ENCODE peak calls at places on chromosomes 11 and 22, in eight cellular contexts. One of them, this sample, is unnamed.

GRCh38 chr11:22787565-22788162 is 41.9 kb downstream of the SVIP start:
- DNase-seq in A549: peak; percentile 8
- DNase-seq in endothelial cell of umbilical vein: peak; percentile 61
- DNase-seq in WTC11: no peak
- DNase-seq in GM12878: no peak
- DNase-seq in HCT116: peak; percentile 22
- DNase-seq in HepG2: peak; percentile 45
- DNase-seq in H1: no peak
- DNase-seq in this sample: peak; percentile 36

GRCh38 chr11:125073616-125074483 is 10.7 kb downstream of the SLC37A2 start:
- DNase-seq in A549: no peak
- DNase-seq in endothelial cell of umbilical vein: no peak
- DNase-seq in WTC11: no peak
- DNase-seq in GM12878: no peak
- DNase-seq in HCT116: no peak
- DNase-seq in HepG2: no peak
- DNase-seq in H1: peak; percentile 45
- DNase-seq in this sample: no peak

GRCh38 chr11:77117485-77117884 is 10.6 kb upstream of the MYO7A start:
- DNase-seq in A549: no peak
- DNase-seq in endothelial cell of umbilical vein: no peak
- DNase-seq in WTC11: no peak
- DNase-seq in GM12878: no peak
- DNase-seq in HCT116: no peak
- DNase-seq in HepG2: no peak
- DNase-seq in H1: no peak
- DNase-seq in this sample: no peak

GRCh38 chr11:69641681-69642548 is 959 bp downstream of the CCND1 start:
- DNase-seq in A549: no peak
- DNase-seq in endothelial cell of umbilical vein: peak; percentile 18
- DNase-seq in WTC11: no peak
- DNase-seq in GM12878: no peak
- DNase-seq in HCT116: no peak
- DNase-seq in HepG2: no peak
- DNase-seq in H1: no peak
- DNase-seq in this sample: peak; percentile 45

GRCh38 chr11:10382518-10382917 is 72.5 kb upstream of the AMPD3 start:
- DNase-seq in A549: no peak
- DNase-seq in endothelial cell of umbilical vein: no peak
- DNase-seq in WTC11: peak; percentile 33
- DNase-seq in GM12878: no peak
- DNase-seq in HCT116: peak; percentile 63
- DNase-seq in HepG2: no peak
- DNase-seq in H1: peak; percentile 71
- DNase-seq in this sample: peak; percentile 48

GRCh38 chr22:34814260-34814659 is 251.7 kb upstream of the ISX start:
- DNase-seq in A549: no peak
- DNase-seq in endothelial cell of umbilical vein: no peak
- DNase-seq in WTC11: no peak
- DNase-seq in GM12878: no peak
- DNase-seq in HCT116: no peak
- DNase-seq in HepG2: peak; percentile 10
- DNase-seq in H1: no peak
- DNase-seq in this sample: no peak

GRCh38 chr11:10490398-10491232 is 35.6 kb downstream of the AMPD3 start:
- DNase-seq in A549: peak; percentile 91
- DNase-seq in endothelial cell of umbilical vein: peak; percentile 89
- DNase-seq in WTC11: no peak
- DNase-seq in GM12878: no peak
- DNase-seq in HCT116: peak; percentile 94
- DNase-seq in HepG2: peak; percentile 68
- DNase-seq in H1: no peak
- DNase-seq in this sample: peak; percentile 16

GRCh38 chr11:126654886-126655806 is 299.7 kb downstream of the ST3GAL4 start:
- DNase-seq in A549: no peak
- DNase-seq in endothelial cell of umbilical vein: no peak
- DNase-seq in WTC11: no peak
- DNase-seq in GM12878: no peak
- DNase-seq in HCT116: no peak
- DNase-seq in HepG2: no peak
- DNase-seq in H1: no peak
- DNase-seq in this sample: no peak

GRCh38 chr11:75814369-75814685 is 683 bp upstream of the UVRAG start:
- DNase-seq in A549: no peak
- DNase-seq in endothelial cell of umbilical vein: no peak
- DNase-seq in WTC11: no peak
- DNase-seq in GM12878: no peak
- DNase-seq in HCT116: no peak
- DNase-seq in HepG2: no peak
- DNase-seq in H1: no peak
- DNase-seq in this sample: no peak

GRCh38 chr22:22394589-22394988 is 114.0 kb downstream of the ZNF280B start:
- DNase-seq in A549: no peak
- DNase-seq in endothelial cell of umbilical vein: no peak
- DNase-seq in WTC11: no peak
- DNase-seq in GM12878: no peak
- DNase-seq in HCT116: no peak
- DNase-seq in HepG2: no peak
- DNase-seq in H1: no peak
- DNase-seq in this sample: no peak

GRCh38 chr11:113896156-113896879 is 8.3 kb upstream of the HTR3B start:
- DNase-seq in A549: peak; percentile 15
- DNase-seq in endothelial cell of umbilical vein: peak; percentile 34
- DNase-seq in WTC11: peak; percentile 37
- DNase-seq in GM12878: no peak
- DNase-seq in HCT116: peak; percentile 10
- DNase-seq in HepG2: no peak
- DNase-seq in H1: peak; percentile 56
- DNase-seq in this sample: peak; percentile 56

GRCh38 chr11:81644239-81644840 is 1089.3 kb downstream of the FAM181B start:
- DNase-seq in A549: peak; percentile 3
- DNase-seq in endothelial cell of umbilical vein: peak; percentile 2
- DNase-seq in WTC11: peak; percentile 12
- DNase-seq in GM12878: no peak
- DNase-seq in HCT116: peak; percentile 4
- DNase-seq in HepG2: peak; percentile 60
- DNase-seq in H1: no peak
- DNase-seq in this sample: peak; percentile 70

GRCh38 chr11:27698872-27699241 is 1.4 kb downstream of the BDNF start:
- DNase-seq in A549: peak; percentile 88
- DNase-seq in endothelial cell of umbilical vein: peak; percentile 91
- DNase-seq in WTC11: peak; percentile 96
- DNase-seq in GM12878: peak; percentile 23
- DNase-seq in HCT116: peak; percentile 82
- DNase-seq in HepG2: peak; percentile 43
- DNase-seq in H1: peak; percentile 97
- DNase-seq in this sample: peak; percentile 81

GRCh38 chr11:118180300-118180703 is 3.9 kb upstream of the SCN2B start:
- DNase-seq in A549: no peak
- DNase-seq in endothelial cell of umbilical vein: no peak
- DNase-seq in WTC11: peak; percentile 64
- DNase-seq in GM12878: no peak
- DNase-seq in HCT116: peak; percentile 55
- DNase-seq in HepG2: peak; percentile 59
- DNase-seq in H1: peak; percentile 77
- DNase-seq in this sample: no peak

GRCh38 chr22:29798318-29798717 is 31.1 kb downstream of the UQCR10 start:
- DNase-seq in A549: no peak
- DNase-seq in endothelial cell of umbilical vein: no peak
- DNase-seq in WTC11: no peak
- DNase-seq in GM12878: peak; percentile 46
- DNase-seq in HCT116: no peak
- DNase-seq in HepG2: no peak
- DNase-seq in H1: no peak
- DNase-seq in this sample: peak; percentile 92

GRCh38 chr11:86089659-86090058 is 20.8 kb upstream of the PICALM start:
- DNase-seq in A549: no peak
- DNase-seq in endothelial cell of umbilical vein: no peak
- DNase-seq in WTC11: no peak
- DNase-seq in GM12878: no peak
- DNase-seq in HCT116: no peak
- DNase-seq in HepG2: no peak
- DNase-seq in H1: no peak
- DNase-seq in this sample: no peak

GRCh38 chr11:61893981-61894380 is 2.6 kb upstream of the FADS3 start:
- DNase-seq in A549: no peak
- DNase-seq in endothelial cell of umbilical vein: peak; percentile 51
- DNase-seq in WTC11: no peak
- DNase-seq in GM12878: no peak
- DNase-seq in HCT116: no peak
- DNase-seq in HepG2: no peak
- DNase-seq in H1: no peak
- DNase-seq in this sample: no peak

GRCh38 chr11:116110802-116111201 is 606.6 kb upstream of the CADM1 start:
- DNase-seq in A549: no peak
- DNase-seq in endothelial cell of umbilical vein: no peak
- DNase-seq in WTC11: no peak
- DNase-seq in GM12878: no peak
- DNase-seq in HCT116: no peak
- DNase-seq in HepG2: no peak
- DNase-seq in H1: no peak
- DNase-seq in this sample: no peak

GRCh38 chr22:47445716-47446290 is 683.4 kb downstream of the TBC1D22A start:
- DNase-seq in A549: no peak
- DNase-seq in endothelial cell of umbilical vein: no peak
- DNase-seq in WTC11: no peak
- DNase-seq in GM12878: no peak
- DNase-seq in HCT116: no peak
- DNase-seq in HepG2: no peak
- DNase-seq in H1: no peak
- DNase-seq in this sample: no peak

DNA sequence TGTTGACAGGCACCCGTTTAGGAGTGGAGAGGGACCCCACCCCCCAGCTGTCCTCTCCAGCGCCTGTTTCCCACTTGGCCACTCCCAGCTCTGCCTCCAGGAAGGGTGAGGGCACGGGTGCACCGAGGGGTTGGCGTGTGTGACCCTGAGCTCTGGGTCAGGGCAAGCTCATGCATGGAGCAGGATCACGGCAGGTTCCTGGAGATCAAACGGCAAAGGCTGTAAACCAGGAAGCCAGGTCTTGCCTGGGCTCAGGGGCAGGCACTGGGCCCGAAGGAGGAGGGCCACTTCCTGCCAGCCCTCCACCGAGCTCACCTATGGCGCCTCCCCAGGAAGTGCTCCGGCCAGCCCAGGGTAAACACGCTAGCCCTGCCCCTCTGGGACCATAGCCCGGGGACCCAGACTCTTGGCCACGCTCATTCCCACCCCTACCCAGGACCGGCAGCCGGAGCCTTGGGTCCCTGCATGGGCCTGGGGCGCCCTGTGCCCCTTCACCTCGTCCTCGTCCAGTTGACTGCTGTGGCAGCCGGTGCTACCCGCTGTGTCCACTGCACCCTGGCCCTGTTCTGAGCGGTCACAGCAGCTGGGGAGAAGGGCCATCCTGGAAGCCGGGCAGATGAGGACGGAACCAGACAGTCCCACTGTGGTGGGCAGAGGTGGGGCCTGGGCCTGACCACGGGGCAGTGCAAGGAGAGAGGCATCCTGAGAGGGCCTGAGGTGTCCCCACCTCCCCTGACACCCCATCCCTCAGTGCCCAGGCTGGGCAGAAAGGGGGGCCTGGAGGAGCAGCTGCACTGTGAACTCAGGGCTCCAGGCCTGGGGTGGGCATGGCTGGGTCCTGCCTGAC is 1.0 kb upstream of the EPS8L2 start:
- DNase-seq in A549: peak; percentile 54
- DNase-seq in endothelial cell of umbilical vein: no peak
- DNase-seq in WTC11: no peak
- DNase-seq in GM12878: no peak
- DNase-seq in HCT116: no peak
- DNase-seq in HepG2: peak; percentile 93
- DNase-seq in H1: no peak
- DNase-seq in this sample: no peak
- TF ChIP-seq MAX in A549: peak; percentile 39
- TF ChIP-seq MAX in endothelial cell of umbilical vein: no peak
- TF ChIP-seq MAX in WTC11: no peak
- TF ChIP-seq MAX in GM12878: no peak
- TF ChIP-seq MAX in HCT116: no peak
- TF ChIP-seq MAX in HepG2: no peak
- TF ChIP-seq MAX in H1: no peak
- TF ChIP-seq MAX in this sample: no peak

GRCh38 chr11:60872952-60873524 is 5.7 kb downstream of the ZP1 start:
- DNase-seq in A549: no peak
- DNase-seq in endothelial cell of umbilical vein: no peak
- DNase-seq in WTC11: peak; percentile 54
- DNase-seq in GM12878: no peak
- DNase-seq in HCT116: no peak
- DNase-seq in HepG2: peak; percentile 34
- DNase-seq in H1: peak; percentile 60
- DNase-seq in this sample: peak; percentile 68
- TF ChIP-seq MAX in A549: no peak
- TF ChIP-seq MAX in endothelial cell of umbilical vein: no peak
- TF ChIP-seq MAX in WTC11: no peak
- TF ChIP-seq MAX in GM12878: no peak
- TF ChIP-seq MAX in HCT116: no peak
- TF ChIP-seq MAX in HepG2: peak; percentile 42
- TF ChIP-seq MAX in H1: no peak
- TF ChIP-seq MAX in this sample: peak; percentile 87

GRCh38 chr11:134276396-134277175 is 407 bp downstream of the GLB1L3 start:
- DNase-seq in A549: no peak
- DNase-seq in endothelial cell of umbilical vein: no peak
- DNase-seq in WTC11: peak; percentile 68
- DNase-seq in GM12878: no peak
- DNase-seq in HCT116: no peak
- DNase-seq in HepG2: no peak
- DNase-seq in H1: peak; percentile 78
- DNase-seq in this sample: no peak
- TF ChIP-seq MAX in A549: no peak
- TF ChIP-seq MAX in endothelial cell of umbilical vein: no peak
- TF ChIP-seq MAX in WTC11: no peak
- TF ChIP-seq MAX in GM12878: no peak
- TF ChIP-seq MAX in HCT116: no peak
- TF ChIP-seq MAX in HepG2: no peak
- TF ChIP-seq MAX in H1: no peak
- TF ChIP-seq MAX in this sample: no peak

GRCh38 chr11:104129138-104129537 is 34.8 kb downstream of the PDGFD start:
- DNase-seq in A549: no peak
- DNase-seq in endothelial cell of umbilical vein: no peak
- DNase-seq in WTC11: no peak
- DNase-seq in GM12878: no peak
- DNase-seq in HCT116: no peak
- DNase-seq in HepG2: no peak
- DNase-seq in H1: no peak
- DNase-seq in this sample: no peak

GRCh38 chr11:104134760-104135159 is 29.2 kb downstream of the PDGFD start:
- DNase-seq in A549: peak; percentile 3
- DNase-seq in endothelial cell of umbilical vein: peak; percentile 50
- DNase-seq in WTC11: no peak
- DNase-seq in GM12878: no peak
- DNase-seq in HCT116: no peak
- DNase-seq in HepG2: no peak
- DNase-seq in H1: no peak
- DNase-seq in this sample: no peak

GRCh38 chr11:104126464-104126863 is 37.5 kb downstream of the PDGFD start:
- DNase-seq in A549: no peak
- DNase-seq in endothelial cell of umbilical vein: no peak
- DNase-seq in WTC11: no peak
- DNase-seq in GM12878: no peak
- DNase-seq in HCT116: no peak
- DNase-seq in HepG2: no peak
- DNase-seq in H1: no peak
- DNase-seq in this sample: no peak

GRCh38 chr11:104127828-104128227 is 36.1 kb downstream of the PDGFD start:
- DNase-seq in A549: no peak
- DNase-seq in endothelial cell of umbilical vein: no peak
- DNase-seq in WTC11: no peak
- DNase-seq in GM12878: no peak
- DNase-seq in HCT116: no peak
- DNase-seq in HepG2: no peak
- DNase-seq in H1: no peak
- DNase-seq in this sample: no peak

GRCh38 chr11:104130161-104130560 is 33.8 kb downstream of the PDGFD start:
- DNase-seq in A549: no peak
- DNase-seq in endothelial cell of umbilical vein: no peak
- DNase-seq in WTC11: no peak
- DNase-seq in GM12878: no peak
- DNase-seq in HCT116: no peak
- DNase-seq in HepG2: no peak
- DNase-seq in H1: no peak
- DNase-seq in this sample: no peak
- TF ChIP-seq MAX in A549: no peak
- TF ChIP-seq MAX in endothelial cell of umbilical vein: no peak
- TF ChIP-seq MAX in WTC11: no peak
- TF ChIP-seq MAX in GM12878: no peak
- TF ChIP-seq MAX in HCT116: no peak
- TF ChIP-seq MAX in HepG2: no peak
- TF ChIP-seq MAX in H1: no peak
- TF ChIP-seq MAX in this sample: no peak